ENCODE peak calls at places on chromosomes 5 and 9, in six cellular contexts. F is bronchial epithelial cell, Q is H4, P is PC-9, E is DMS153, B is fibroblast of lung. C is an unnamed sample.

GRCh38 chr5:32272746-32273145 is 40.0 kb downstream of the MTMR12 start:
- DNase-seq in B (no peak), P (no peak), Q (no peak), E (no peak), F (no peak), C (no peak)

GRCh38 chr5:159163027-159163699 is 46.2 kb downstream of the RNF145 start:
- DNase-seq in Q (peak; percentile 16), B (peak; percentile 94), P (no peak), F (peak; percentile 96), E (no peak), C (no peak)

GRCh38 chr9:98539954-98540353 is 168.8 kb downstream of the GABBR2 start:
- DNase-seq in B (peak; percentile 91), F (no peak), P (no peak), Q (no peak), E (no peak), C (no peak)

GRCh38 chr5:119453045-119453383 is 717 bp downstream of the HSD17B4 start:
- DNase-seq in Q (no peak), F (peak; percentile 21), E (no peak), B (peak; percentile 38), P (no peak), C (no peak)

GRCh38 chr5:73380052-73380451 is 68.5 kb downstream of the FOXD1 start:
- DNase-seq in E (no peak), B (peak; percentile 67), F (no peak), P (no peak), Q (no peak), C (no peak)

GRCh38 chr9:127589955-127590370 is 22.1 kb upstream of the STXBP1 start:
- DNase-seq in E (peak; percentile 52), Q (peak; percentile 63), B (peak; percentile 68), F (no peak), P (peak; percentile 59), C (peak; percentile 88)

GRCh38 chr9:20593551-20593950 is 28.7 kb downstream of the MLLT3 start:
- DNase-seq in B (peak; percentile 85), F (peak; percentile 64), E (no peak), Q (peak; percentile 12), P (no peak), C (no peak)

GRCh38 chr5:122154910-122155309 is 25.6 kb downstream of the ZNF474 start:
- DNase-seq in B (peak; percentile 95), E (no peak), P (no peak), Q (peak; percentile 79), F (no peak), C (no peak)

GRCh38 chr5:175417384-175417783 is 26.6 kb downstream of the DRD1 start:
- DNase-seq in E (no peak), P (no peak), F (no peak), Q (no peak), B (peak; percentile 17), C (no peak)

GRCh38 chr9:130936285-130937117 is 2.5 kb downstream of the FIBCD1 start:
- DNase-seq in Q (peak; percentile 76), E (no peak), P (peak; percentile 75), F (peak; percentile 31), B (peak; percentile 76), C (no peak)

GRCh38 chr9:107358867-107359440 is 75.9 kb downstream of the RAD23B start:
- DNase-seq in E (peak; percentile 71), B (no peak), Q (no peak), P (no peak), F (no peak), C (no peak)

GRCh38 chr9:134630861-134631260 is 10.7 kb upstream of the COL5A1 start:
- DNase-seq in E (no peak), F (no peak), Q (no peak), B (no peak), P (no peak), C (no peak)

GRCh38 chr5:83450840-83451239 is 20.7 kb upstream of the VCAN start:
- DNase-seq in P (no peak), B (peak; percentile 12), Q (no peak), F (peak; percentile 76), E (no peak), C (no peak)

GRCh38 chr5:150303070-150303595 is 428 bp upstream of the ARSI start:
- DNase-seq in E (no peak), F (no peak), B (peak; percentile 85), P (no peak), Q (no peak), C (no peak)

GRCh38 chr5:179874136-179874535 is 15.5 kb upstream of the MRNIP start:
- DNase-seq in B (no peak), E (no peak), F (no peak), P (no peak), Q (no peak), C (no peak)

C was measured in NCI-H510A treated with DMSO at 0.1 percent for 48 hours.